ENCODE peak calls at places on chromosomes 7 and 10, in nine cellular contexts. U is GM20000; V is tibial nerve; O is SK-N-SH; B is spleen; I is PC-3; X is activated CD8-positive, alpha-beta T cell treated with anti-CD3 and anti-CD28 coated beads for 36 hours; K is CD8-positive, alpha-beta T cell; S is osteoblast. Q is an unnamed sample.

GRCh38 chr7:157117796-157118195 is 20.9 kb upstream of the UBE3C start:
- DNase-seq in U (no peak), V (no peak), O (no peak), B (no peak), I (no peak), X (no peak), K (no peak), S (peak; percentile 82), Q (no peak)

GRCh38 chr7:106717997-106718871 is 57.3 kb upstream of the CCDC71L start:
- DNase-seq in U (peak; percentile 47), V (peak; percentile 35), O (peak; percentile 7), B (no peak), I (peak; percentile 96), X (peak; percentile 94), K (peak; percentile 18), S (peak; percentile 85), Q (peak; percentile 22)

GRCh38 chr10:71262027-71262426 is 49.7 kb downstream of the UNC5B start:
- DNase-seq in U (no peak), V (no peak), O (no peak), B (no peak), I (no peak), X (no peak), K (no peak), S (peak; percentile 82), Q (no peak)

GRCh38 chr7:130096243-130096827 is 26.0 kb downstream of the KLHDC10 start:
- DNase-seq in U (no peak), V (peak; percentile 17), O (no peak), B (no peak), I (no peak), X (no peak), K (no peak), S (peak; percentile 42), Q (no peak)

GRCh38 chr10:21497177-21497807 is 28.2 kb downstream of the SKIDA1 start:
- DNase-seq in U (peak; percentile 54), V (peak; percentile 80), O (peak; percentile 98), B (peak; percentile 90), I (peak; percentile 91), X (peak; percentile 45), K (peak; percentile 27), S (peak; percentile 98), Q (no peak)

GRCh38 chr10:129796611-129797420 is 167.3 kb downstream of the EBF3 start:
- DNase-seq in U (no peak), V (no peak), O (peak; percentile 55), B (no peak), I (no peak), X (no peak), K (no peak), S (no peak), Q (no peak)

GRCh38 chr7:120215654-120216053 is 57.3 kb upstream of the KCND2 start:
- DNase-seq in U (no peak), V (no peak), O (no peak), B (no peak), I (no peak), X (no peak), K (no peak), S (no peak), Q (no peak)

GRCh38 chr7:4794591-4795350 is 19.3 kb downstream of the AP5Z1 start:
- DNase-seq in U (no peak), V (no peak), O (no peak), B (no peak), I (peak; percentile 35), X (no peak), K (no peak), S (no peak), Q (no peak)

GRCh38 chr10:35442006-35442405 is 105.7 kb downstream of the CCNY start:
- DNase-seq in U (no peak), V (no peak), O (no peak), B (no peak), I (no peak), X (peak; percentile 49), K (no peak), S (no peak), Q (no peak)

GRCh38 chr10:13681095-13681494 is 94.3 kb downstream of the PRPF18 start:
- DNase-seq in U (no peak), V (no peak), O (no peak), B (peak; percentile 1), I (no peak), X (no peak), K (no peak), S (no peak), Q (no peak)

GRCh38 chr10:26479766-26480492 is 41.8 kb downstream of the APBB1IP start:
- DNase-seq in U (no peak), V (no peak), O (no peak), B (peak; percentile 81), I (no peak), X (peak; percentile 55), K (peak; percentile 43), S (no peak), Q (no peak)

DNA sequence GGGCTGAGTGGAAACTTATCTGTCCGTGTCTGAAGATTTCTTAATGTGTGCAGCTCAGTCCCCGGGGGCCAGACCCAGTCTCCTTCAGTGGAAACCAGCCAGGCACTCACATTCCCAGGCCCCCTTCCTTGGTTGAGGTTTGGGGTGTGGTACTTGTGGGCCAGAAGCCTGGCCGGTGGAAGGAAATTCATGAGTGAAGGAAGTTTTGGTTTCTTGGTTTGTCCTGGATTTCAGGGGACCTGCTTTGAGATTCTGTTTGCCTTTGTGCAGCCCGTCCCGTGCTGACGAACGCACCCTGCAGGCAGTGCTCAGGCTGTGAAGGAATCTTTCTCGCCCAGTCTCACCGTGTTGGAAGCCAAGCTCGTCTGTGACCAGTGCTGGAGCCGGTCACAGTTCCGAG is 2.9 kb downstream of the INPP5A start:
- DNase-seq in U (no peak), V (no peak), O (no peak), B (peak; percentile 75), I (peak; percentile 36), X (no peak), K (no peak), S (peak; percentile 85), Q (no peak)
- TF ChIP-seq CTCF in U (no peak), V (no peak), O (no peak), B (no peak), I (peak; percentile 33), X (no peak), K (no peak), S (peak; percentile 17), Q (no peak)

GRCh38 chr7:100568936-100569844 is 4.5 kb downstream of the SAP25 start:
- DNase-seq in U (peak; percentile 75), V (peak; percentile 55), O (peak; percentile 79), B (peak; percentile 88), I (no peak), X (peak; percentile 73), K (peak; percentile 45), S (peak; percentile 88), Q (peak; percentile 43)
- TF ChIP-seq CTCF in U (peak; percentile 31), V (peak; percentile 48), O (peak; percentile 51), B (no peak), I (peak; percentile 35), X (peak; percentile 44), K (peak; percentile 38), S (peak; percentile 24), Q (no peak)

GRCh38 chr10:93702278-93703001 is at the start of gene FRA10AC1:
- DNase-seq in U (peak; percentile 82), V (peak; percentile 92), O (peak; percentile 89), B (peak; percentile 96), I (peak; percentile 80), X (peak; percentile 79), K (peak; percentile 91), S (peak; percentile 92), Q (peak; percentile 89)
- TF ChIP-seq CTCF in U (peak; percentile 53), V (peak; percentile 77), O (peak; percentile 69), B (peak; percentile 20), I (peak; percentile 60), X (no peak), K (no peak), S (peak; percentile 42), Q (no peak)

GRCh38 chr10:69791812-69792211 is 9.9 kb upstream of the COL13A1 start:
- DNase-seq in U (no peak), V (no peak), O (no peak), B (no peak), I (no peak), X (no peak), K (no peak), S (no peak), Q (no peak)

GRCh38 chr10:69783515-69783914 is 18.2 kb upstream of the COL13A1 start:
- DNase-seq in U (no peak), V (no peak), O (no peak), B (no peak), I (no peak), X (no peak), K (no peak), S (no peak), Q (no peak)

GRCh38 chr10:69787681-69788080 is 14.0 kb upstream of the COL13A1 start:
- DNase-seq in U (no peak), V (no peak), O (no peak), B (no peak), I (no peak), X (no peak), K (no peak), S (no peak), Q (no peak)

GRCh38 chr10:69789164-69789576 is 12.5 kb upstream of the COL13A1 start:
- DNase-seq in U (no peak), V (no peak), O (peak; percentile 57), B (peak; percentile 8), I (peak; percentile 38), X (no peak), K (no peak), S (no peak), Q (no peak)

GRCh38 chr10:69786791-69787190 is 14.9 kb upstream of the COL13A1 start:
- DNase-seq in U (no peak), V (no peak), O (no peak), B (no peak), I (peak; percentile 82), X (no peak), K (no peak), S (no peak), Q (no peak)
- TF ChIP-seq CTCF in U (no peak), V (no peak), O (peak; percentile 58), B (no peak), I (peak; percentile 83), X (no peak), K (no peak), S (peak; percentile 57), Q (peak; percentile 53)